ENCODE peak calls at places on chromosomes 6 and 20, in ten cellular contexts. K is heart left ventricle; H is IMR-90; V is GM12878; O is aorta; P is lung; C is hepatocyte; W is cardiac muscle cell; Q is psoas muscle; N is CD4-positive, CD25-positive, alpha-beta regulatory T cell. S is an unnamed sample.

GRCh38 chr6:43207286-43207685 is 22.0 kb downstream of the DNPH1 start:
- DNase-seq in K (no peak), H (no peak), V (no peak), O (no peak), P (no peak), C (no peak), W (no peak), Q (no peak), N (no peak), S (no peak)

GRCh38 chr6:37794825-37795224 is 24.7 kb upstream of the ZFAND3 start:
- DNase-seq in K (no peak), H (peak), V (no peak), O (no peak), P (no peak), C (no peak), W (no peak), Q (no peak), N (no peak), S (no peak)

GRCh38 chr6:106082735-106083398 is 3.3 kb upstream of the PRDM1 start:
- DNase-seq in K (no peak), H (peak), V (no peak), O (no peak), P (no peak), C (no peak), W (no peak), Q (no peak), N (peak), S (no peak)

GRCh38 chr6:30259140-30260035 is 46.2 kb upstream of the TRIM26 start:
- DNase-seq in K (peak), H (peak), V (peak), O (peak), P (peak), C (peak), W (peak), Q (peak), N (peak), S (peak)

GRCh38 chr6:43378631-43379030 is 9.2 kb upstream of the ZNF318 start:
- DNase-seq in K (no peak), H (peak), V (no peak), O (no peak), P (no peak), C (no peak), W (no peak), Q (no peak), N (no peak), S (no peak)

GRCh38 chr6:93727447-93727846 is 308.1 kb upstream of the EPHA7 start:
- DNase-seq in K (no peak), H (no peak), V (no peak), O (no peak), P (no peak), C (no peak), W (no peak), Q (no peak), N (no peak), S (no peak)

GRCh38 chr20:9974324-9974723 is 60.5 kb upstream of the ANKEF1 start:
- DNase-seq in K (no peak), H (no peak), V (no peak), O (no peak), P (no peak), C (no peak), W (no peak), Q (no peak), N (no peak), S (no peak)

GRCh38 chr20:408843-409696 is 971 bp downstream of the RBCK1 start:
- DNase-seq in K (no peak), H (no peak), V (no peak), O (no peak), P (no peak), C (no peak), W (no peak), Q (no peak), N (peak), S (no peak)

GRCh38 chr6:16336056-16336810 is 97.8 kb downstream of the GMPR start:
- DNase-seq in K (no peak), H (no peak), V (no peak), O (no peak), P (no peak), C (no peak), W (no peak), Q (no peak), N (no peak), S (no peak)

GRCh38 chr6:64310214-64310613 is 674.6 kb downstream of the PHF3 start:
- DNase-seq in K (no peak), H (no peak), V (no peak), O (no peak), P (no peak), C (no peak), W (no peak), Q (no peak), N (no peak), S (no peak)

GRCh38 chr6:571892-572291 is 85.0 kb downstream of the HUS1B start:
- DNase-seq in K (no peak), H (no peak), V (no peak), O (no peak), P (no peak), C (no peak), W (no peak), Q (no peak), N (no peak), S (no peak)

GRCh38 chr20:3103369-3104032 is 19.0 kb upstream of the AVP start:
- DNase-seq in K (no peak), H (no peak), V (no peak), O (no peak), P (no peak), C (peak), W (no peak), Q (no peak), N (no peak), S (no peak)

GRCh38 chr6:7594579-7595125 is 4.7 kb downstream of the SNRNP48 start:
- DNase-seq in K (no peak), H (no peak), V (no peak), O (no peak), P (no peak), C (no peak), W (peak), Q (no peak), N (no peak), S (no peak)

GRCh38 chr6:7590918-7591302 is 912 bp downstream of the SNRNP48 start:
- DNase-seq in K (peak), H (peak), V (no peak), O (no peak), P (no peak), C (peak), W (no peak), Q (no peak), N (no peak), S (peak)

GRCh38 chr6:7591770-7592169 is 1.8 kb downstream of the SNRNP48 start:
- DNase-seq in K (no peak), H (no peak), V (no peak), O (no peak), P (no peak), C (no peak), W (no peak), Q (no peak), N (no peak), S (no peak)

GRCh38 chr6:7589949-7590917 is at the start of gene SNRNP48:
- DNase-seq in K (peak), H (peak), V (peak), O (peak), P (peak), C (peak), W (peak), Q (peak), N (peak), S (peak)

DNA sequence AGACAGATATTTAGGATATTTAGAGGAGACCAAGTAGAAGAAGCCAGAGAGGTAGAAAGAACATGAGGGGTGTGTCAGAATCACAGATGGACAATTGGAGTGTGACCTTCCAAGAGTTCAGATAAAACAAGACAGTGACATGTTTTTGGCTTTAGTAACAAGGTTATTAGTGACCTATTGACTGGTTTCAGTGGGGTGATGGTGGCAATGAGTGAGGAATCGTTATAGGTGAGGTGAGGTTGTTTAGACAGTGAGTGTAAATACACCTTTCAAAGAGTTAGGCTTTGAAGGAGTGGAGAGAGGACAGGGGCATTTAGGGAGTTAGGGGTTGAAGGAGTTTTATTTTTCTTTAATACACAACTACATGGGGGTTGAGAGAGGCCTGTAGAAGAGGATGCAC is 3.2 kb downstream of the SNRNP48 start:
- DNase-seq in K (no peak), H (no peak), V (no peak), O (no peak), P (no peak), C (no peak), W (no peak), Q (no peak), N (no peak), S (no peak)
- H3K27ac ChIP-seq in K (no peak), H (no peak), V (no peak), O (no peak), P (peak), C (no peak), W (peak), Q (no peak), N (no peak), S (no peak)

GRCh38 chr6:34386316-34387137 is 5.9 kb downstream of the NUDT3 start:
- DNase-seq in K (no peak), H (peak), V (no peak), O (no peak), P (no peak), C (peak), W (peak), Q (no peak), N (no peak), S (peak)

GRCh38 chr6:34383171-34383631 is 9.3 kb downstream of the NUDT3 start:
- DNase-seq in K (no peak), H (peak), V (no peak), O (no peak), P (no peak), C (peak), W (peak), Q (no peak), N (no peak), S (peak)

GRCh38 chr6:34385793-34386195 is 6.7 kb downstream of the NUDT3 start:
- DNase-seq in K (no peak), H (no peak), V (no peak), O (no peak), P (no peak), C (no peak), W (no peak), Q (no peak), N (no peak), S (no peak)

GRCh38 chr6:34383651-34384304 is 8.7 kb downstream of the NUDT3 start:
- DNase-seq in K (no peak), H (no peak), V (no peak), O (no peak), P (no peak), C (no peak), W (peak), Q (no peak), N (no peak), S (no peak)

GRCh38 chr6:34384305-34385153 is 7.9 kb downstream of the NUDT3 start:
- DNase-seq in K (no peak), H (no peak), V (no peak), O (no peak), P (no peak), C (no peak), W (no peak), Q (no peak), N (no peak), S (no peak)
- H3K27ac ChIP-seq in K (peak), H (no peak), V (no peak), O (peak), P (peak), C (peak), W (peak), Q (peak), N (no peak), S (peak)

GRCh38 chr20:53597085-53597482 is 3.4 kb upstream of the ZNF217 start:
- DNase-seq in K (no peak), H (no peak), V (no peak), O (no peak), P (no peak), C (peak), W (peak), Q (no peak), N (no peak), S (peak)
- H3K27ac ChIP-seq in K (peak), H (no peak), V (peak), O (no peak), P (no peak), C (peak), W (peak), Q (no peak), N (peak), S (peak)

DNA sequence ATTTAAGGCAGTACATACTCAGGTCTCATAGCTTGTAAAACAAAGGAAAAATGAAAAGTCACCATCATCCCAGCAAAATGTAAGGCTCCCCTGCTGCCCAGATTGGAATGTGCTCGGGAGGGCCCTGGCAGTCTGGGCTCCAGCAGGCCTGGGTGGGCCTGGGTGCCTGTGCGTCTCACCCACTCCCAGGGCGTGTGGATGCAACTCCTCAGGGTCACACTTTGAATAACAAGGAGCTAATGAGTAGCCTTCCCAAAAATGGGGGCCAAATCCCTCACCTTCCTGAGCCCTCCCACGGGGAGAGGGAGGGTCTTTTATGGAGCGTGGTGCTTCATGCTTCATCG is 10.8 kb upstream of the FAM209A start:
- DNase-seq in K (no peak), H (no peak), V (no peak), O (no peak), P (no peak), C (no peak), W (no peak), Q (no peak), N (no peak), S (no peak)
- H3K27ac ChIP-seq in K (no peak), H (no peak), V (no peak), O (no peak), P (no peak), C (no peak), W (no peak), Q (no peak), N (no peak), S (no peak)

GRCh38 chr6:33427585-33428218 is 7.8 kb downstream of the SYNGAP1 start:
- DNase-seq in K (peak), H (no peak), V (no peak), O (peak), P (no peak), C (peak), W (no peak), Q (peak), N (peak), S (peak)
- H3K27ac ChIP-seq in K (peak), H (peak), V (no peak), O (no peak), P (peak), C (peak), W (peak), Q (no peak), N (peak), S (peak)

GRCh38 chr6:22896716-22897115 is 327.4 kb downstream of the HDGFL1 start:
- DNase-seq in K (no peak), H (no peak), V (no peak), O (no peak), P (no peak), C (no peak), W (no peak), Q (no peak), N (no peak), S (no peak)

GRCh38 chr6:22892452-22892851 is 323.1 kb downstream of the HDGFL1 start:
- DNase-seq in K (no peak), H (peak), V (no peak), O (no peak), P (no peak), C (peak), W (peak), Q (no peak), N (no peak), S (peak)

GRCh38 chr6:22886881-22887581 is 317.7 kb downstream of the HDGFL1 start:
- DNase-seq in K (no peak), H (peak), V (peak), O (no peak), P (no peak), C (no peak), W (peak), Q (no peak), N (no peak), S (no peak)

GRCh38 chr6:22888147-22888831 is 318.9 kb downstream of the HDGFL1 start:
- DNase-seq in K (no peak), H (no peak), V (no peak), O (no peak), P (no peak), C (peak), W (no peak), Q (no peak), N (no peak), S (no peak)

DNA sequence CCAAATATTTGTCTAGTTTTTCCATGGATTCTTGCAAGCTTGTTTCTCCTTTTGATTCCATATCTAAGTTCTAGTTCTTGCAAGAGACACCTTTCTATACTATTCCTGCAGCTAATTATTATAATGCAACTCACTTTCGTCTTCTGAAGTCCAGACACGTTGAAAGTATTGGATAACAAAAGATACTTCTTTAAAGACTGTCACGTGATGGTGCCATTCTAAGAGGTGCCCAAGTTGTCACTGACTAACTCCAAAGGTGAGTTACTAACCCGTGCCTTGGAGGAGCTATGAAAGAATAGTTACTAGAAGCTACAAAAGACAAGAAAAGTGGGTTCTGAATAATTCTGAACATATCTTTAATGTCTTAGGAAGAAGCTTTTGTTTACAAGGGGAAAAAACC is 322.6 kb downstream of the HDGFL1 start:
- DNase-seq in K (no peak), H (no peak), V (no peak), O (no peak), P (no peak), C (no peak), W (no peak), Q (no peak), N (no peak), S (no peak)
- H3K27ac ChIP-seq in K (no peak), H (peak), V (no peak), O (peak), P (peak), C (peak), W (no peak), Q (peak), N (no peak), S (no peak)

S was measured in A673.